ENCODE peak calls at places on chromosome 11, in seven cellular contexts. N is stomach, F is AG04449, O is MCF 10A, M is heart right ventricle, J is RWPE1, I is colonic mucosa. Z is an unnamed sample.

GRCh38 chr11:8484251-8484650 is 109.8 kb downstream of the STK33 start:
- DNase-seq in O (no peak), M (no peak), J (no peak), I (no peak), F (no peak), N (no peak), Z (no peak)

GRCh38 chr11:82871646-82872045 is 28.6 kb downstream of the PRCP start:
- DNase-seq in M (no peak), N (no peak), I (no peak), J (no peak), F (no peak), O (no peak), Z (peak; percentile 8)

GRCh38 chr11:33941637-33942160 is 49.8 kb upstream of the LMO2 start:
- DNase-seq in J (no peak), I (no peak), F (no peak), N (no peak), M (peak; percentile 30), O (no peak), Z (no peak)

GRCh38 chr11:92204731-92205130 is 19.9 kb upstream of the FAT3 start:
- DNase-seq in O (no peak), J (no peak), N (peak; percentile 73), I (no peak), M (peak; percentile 11), F (no peak), Z (no peak)

GRCh38 chr11:102733232-102733875 is 8.6 kb upstream of the MMP8 start:
- DNase-seq in I (peak; percentile 82), J (peak; percentile 74), N (peak; percentile 79), M (no peak), F (no peak), O (peak; percentile 82), Z (peak; percentile 33)

GRCh38 chr11:114183041-114183511 is 113.1 kb upstream of the NNMT start:
- DNase-seq in J (no peak), M (no peak), I (no peak), O (no peak), N (no peak), F (no peak), Z (no peak)

GRCh38 chr11:32427935-32428664 is 7.2 kb downstream of the WT1 start:
- DNase-seq in I (no peak), F (no peak), J (no peak), O (no peak), N (no peak), M (no peak), Z (no peak)

GRCh38 chr11:103582351-103582909 is 454.0 kb upstream of the DDI1 start:
- DNase-seq in N (no peak), M (no peak), O (no peak), J (no peak), F (no peak), I (no peak), Z (no peak)

GRCh38 chr11:12587333-12587997 is 86.8 kb upstream of the TEAD1 start:
- DNase-seq in J (peak; percentile 30), O (peak; percentile 50), I (no peak), N (no peak), F (no peak), M (no peak), Z (peak; percentile 58)

GRCh38 chr11:107018274-107018901 is at the start of gene GUCY1A2:
- DNase-seq in I (no peak), M (peak; percentile 26), N (no peak), O (no peak), F (no peak), J (no peak), Z (no peak)

GRCh38 chr11:104432526-104432925 is 268.6 kb upstream of the PDGFD start:
- DNase-seq in J (no peak), F (no peak), N (no peak), O (no peak), I (no peak), M (no peak), Z (no peak)

GRCh38 chr11:59761985-59762384 is 6.8 kb downstream of the STX3 start:
- DNase-seq in I (no peak), O (no peak), F (no peak), M (no peak), N (no peak), J (no peak), Z (no peak)

GRCh38 chr11:122817121-122817520 is 21.2 kb upstream of the CRTAM start:
- DNase-seq in N (no peak), O (no peak), M (no peak), J (peak; percentile 60), F (no peak), I (peak; percentile 26), Z (no peak)

GRCh38 chr11:112085822-112086421 is 634 bp downstream of the TIMM8B start:
- DNase-seq in I (peak; percentile 41), F (no peak), N (no peak), J (peak; percentile 44), O (peak; percentile 44), M (no peak), Z (peak; percentile 22)

GRCh38 chr11:65427691-65428577 is 5.3 kb downstream of the NEAT1 start:
- DNase-seq in O (peak; percentile 82), J (no peak), F (no peak), M (no peak), N (peak; percentile 64), I (peak; percentile 62), Z (peak; percentile 80)

GRCh38 chr11:14544611-14545010 is 24.4 kb upstream of the PSMA1 start:
- DNase-seq in M (no peak), O (peak; percentile 70), F (no peak), I (no peak), J (no peak), N (no peak), Z (no peak)

GRCh38 chr11:45246241-45246640 is 39.9 kb downstream of the SYT13 start:
- DNase-seq in F (no peak), J (no peak), I (no peak), N (no peak), O (no peak), M (no peak), Z (no peak)

GRCh38 chr11:64229090-64229958 is 1.0 kb upstream of the DNAJC4 start:
- DNase-seq in J (no peak), N (no peak), I (peak; percentile 32), O (no peak), F (no peak), M (no peak), Z (no peak)

DNA sequence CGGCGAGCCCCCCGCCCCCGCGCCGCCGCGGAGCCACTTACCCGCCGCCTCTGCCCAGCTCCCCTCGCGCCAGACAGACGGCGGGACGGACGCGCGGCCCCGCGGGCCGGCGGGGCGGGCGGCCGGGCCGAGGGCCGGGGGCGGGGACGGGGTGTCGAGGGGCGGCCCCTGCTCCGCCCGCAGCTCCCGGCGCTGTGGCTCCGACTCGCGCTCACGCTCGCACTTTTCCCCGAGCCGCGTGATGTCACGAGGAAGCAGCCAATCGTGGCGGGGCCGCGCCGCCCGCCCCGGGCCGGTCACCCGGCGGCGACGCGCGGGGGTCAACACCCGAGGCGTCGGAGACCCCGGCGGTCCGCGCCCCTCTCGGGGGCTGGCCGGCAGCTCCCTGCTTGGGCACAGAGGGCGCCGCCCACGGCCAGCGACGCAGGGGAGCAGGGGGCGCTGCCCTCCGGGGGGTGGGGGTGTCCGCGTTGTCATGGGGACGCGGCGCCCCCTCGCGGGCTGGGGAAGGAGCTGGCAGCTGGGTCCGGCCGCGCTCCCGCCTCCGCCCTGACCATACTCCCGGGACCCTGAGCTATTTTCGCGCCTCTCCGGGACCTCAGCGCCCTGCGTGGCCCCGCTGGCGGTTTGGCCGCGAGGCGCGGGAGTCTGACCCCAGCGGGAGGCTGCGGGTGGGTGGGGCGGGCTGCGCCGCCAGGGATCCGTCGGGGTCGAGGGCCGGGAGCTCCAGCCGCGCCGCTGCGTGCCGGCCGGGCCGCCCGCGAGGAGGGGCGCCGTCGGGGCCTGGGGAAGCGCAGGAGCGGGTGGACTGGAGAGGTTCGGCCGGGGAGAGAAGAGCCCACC is at the start of gene CHRM4:
- DNase-seq in I (no peak), F (no peak), M (no peak), J (peak; percentile 51), N (no peak), O (no peak), Z (no peak)
- TF ChIP-seq CTCF in I (no peak), F (peak; percentile 67), M (no peak), J (peak; percentile 37), N (no peak), O (peak; percentile 23), Z (peak; percentile 72)

GRCh38 chr11:69587454-69588081 is 53.4 kb upstream of the CCND1 start:
- DNase-seq in O (peak; percentile 52), J (peak; percentile 80), I (no peak), N (no peak), M (no peak), F (no peak), Z (peak; percentile 93)
- TF ChIP-seq CTCF in O (no peak), J (no peak), I (no peak), N (no peak), M (no peak), F (no peak), Z (no peak)

DNA sequence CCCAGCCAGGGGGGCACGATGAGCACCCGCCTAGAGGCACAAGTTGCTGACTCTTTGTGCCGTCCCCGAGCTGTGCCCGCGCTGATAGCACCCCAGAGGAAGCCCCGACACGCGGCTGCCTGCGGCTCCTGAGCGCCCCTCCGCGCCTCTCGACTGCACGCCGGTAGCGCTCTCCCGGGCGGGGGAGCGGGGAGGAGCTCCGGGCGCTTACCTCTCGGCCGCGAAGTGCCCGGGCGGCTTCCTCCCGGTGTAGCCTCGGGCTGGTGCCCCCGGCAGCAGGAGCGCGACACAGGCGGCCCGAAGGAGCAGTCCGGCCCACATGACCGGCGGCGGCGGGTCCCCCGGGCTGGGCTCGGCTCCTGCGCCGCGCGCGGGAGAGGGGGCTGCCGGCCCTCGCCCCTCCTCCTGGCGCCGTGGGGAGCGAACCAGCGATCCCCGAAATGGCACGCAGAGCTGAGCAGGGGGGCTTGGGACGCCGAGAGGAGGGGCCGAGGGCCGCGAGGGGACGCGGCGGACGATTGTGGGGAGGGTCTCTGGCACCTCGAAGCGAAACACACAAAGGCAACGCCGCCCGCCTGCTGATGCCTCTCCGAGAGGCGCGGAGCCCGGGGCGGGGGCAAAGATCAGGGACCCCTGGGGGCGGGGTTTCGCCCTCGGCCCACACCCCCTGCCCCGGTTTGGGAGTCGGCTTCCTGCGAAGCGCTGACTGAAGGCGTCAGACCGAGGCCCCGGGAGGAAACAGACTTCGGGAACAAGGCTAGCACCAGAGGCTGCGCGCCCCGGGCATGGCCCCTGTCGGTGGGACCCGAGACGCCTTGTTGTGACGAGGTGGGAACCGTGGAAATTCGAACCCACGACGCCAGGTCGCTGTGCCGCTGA is at the start of gene VWCE:
- DNase-seq in M (peak; percentile 32), F (no peak), N (peak; percentile 71), O (no peak), I (peak; percentile 48), J (peak; percentile 45), Z (peak; percentile 25)
- TF ChIP-seq CTCF in M (no peak), F (peak; percentile 38), N (no peak), O (no peak), I (no peak), J (peak; percentile 49), Z (no peak)

DNA sequence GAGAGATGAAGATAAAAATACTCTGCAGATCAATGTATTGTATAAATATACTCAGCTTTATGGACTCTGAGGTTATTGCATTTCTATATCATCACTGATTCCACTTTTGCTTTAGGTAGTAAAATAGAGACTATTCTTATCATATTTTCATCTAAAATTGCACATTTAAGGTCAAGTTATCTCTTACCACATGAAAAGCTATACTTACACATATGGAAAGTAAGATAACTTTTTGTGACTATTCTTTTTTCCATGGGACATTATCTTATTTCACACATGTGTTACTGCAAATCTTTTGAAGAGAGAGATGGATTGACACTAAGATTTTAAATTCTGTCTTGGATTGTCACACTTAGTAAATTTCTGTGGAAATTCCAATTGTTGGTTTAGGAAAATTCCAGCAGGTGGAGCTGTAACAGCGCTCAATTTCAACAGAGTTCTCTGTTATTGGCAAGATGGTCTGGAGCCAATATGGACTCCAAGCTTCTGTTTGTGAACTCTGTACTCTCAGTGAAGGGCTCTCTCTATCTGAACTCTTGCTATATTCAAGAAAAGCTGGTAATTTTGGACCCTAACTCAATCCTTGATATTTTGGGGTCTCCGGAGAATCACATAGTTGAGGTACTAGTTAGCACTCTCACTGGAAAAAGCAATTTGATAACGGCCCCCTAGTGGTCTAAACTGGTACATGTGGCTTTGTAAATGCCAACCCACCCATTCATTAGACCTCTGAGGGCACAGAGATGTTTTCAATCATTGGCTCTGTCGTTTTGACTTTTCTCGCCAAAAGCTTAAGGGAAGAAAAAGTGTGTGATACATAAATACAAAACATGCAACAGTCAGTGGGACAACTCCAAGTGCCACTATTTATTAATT is 429.7 kb downstream of the ETS1 start:
- DNase-seq in I (peak; percentile 60), J (peak; percentile 49), N (no peak), M (peak; percentile 54), O (peak; percentile 78), F (no peak), Z (peak; percentile 73)
- TF ChIP-seq CTCF in I (peak; percentile 78), J (peak; percentile 85), N (no peak), M (peak; percentile 74), O (peak; percentile 88), F (peak; percentile 75), Z (peak; percentile 99)